ENCODE peak calls at places on chromosome 4, in nine cellular contexts. Z is NB4, S is fibroblast of mammary gland, O is NCI-H226, P is lung microvascular endothelial cell, L is sciatic nerve, V is heart left ventricle, X is SW 1271, R is RPMI7951. U is an unnamed sample.
A peak's percentile ranks its signal among the peaks of the same experiment; 100 is the strongest.

GRCh38 chr4:15868065-15868464 is 70.5 kb downstream of the FGFBP1 start:
- DNase-seq in V (no peak), R (peak; percentile 24), Z (peak; percentile 64), P (no peak), S (peak; percentile 40), O (no peak), L (no peak), X (no peak), U (no peak)

GRCh38 chr4:150986085-150986484 is 29.0 kb downstream of the LRBA start:
- DNase-seq in S (no peak), O (no peak), R (no peak), P (no peak), V (no peak), X (no peak), Z (no peak), L (no peak), U (no peak)

GRCh38 chr4:146029147-146029546 is 90.5 kb upstream of the ZNF827 start:
- DNase-seq in V (no peak), L (no peak), S (peak; percentile 38), X (no peak), Z (no peak), O (peak; percentile 31), R (peak; percentile 19), P (no peak), U (no peak)

GRCh38 chr4:124386163-124386562 is 326.4 kb downstream of the ANKRD50 start:
- DNase-seq in L (no peak), V (no peak), S (no peak), R (no peak), P (peak; percentile 45), Z (no peak), X (no peak), O (no peak), U (peak; percentile 47)

GRCh38 chr4:25670991-25671390 is 15.3 kb downstream of the SLC34A2 start:
- DNase-seq in R (no peak), X (no peak), S (no peak), V (no peak), P (no peak), O (no peak), Z (no peak), L (no peak), U (no peak)

GRCh38 chr4:137694138-137694537 is 161.8 kb upstream of the PCDH18 start:
- DNase-seq in S (peak; percentile 21), X (no peak), V (peak; percentile 26), P (no peak), O (no peak), Z (no peak), R (no peak), L (peak; percentile 67), U (peak; percentile 10)

GRCh38 chr4:148795156-148795864 is 353.1 kb upstream of the NR3C2 start:
- DNase-seq in L (no peak), R (no peak), S (no peak), P (peak; percentile 32), Z (no peak), V (peak; percentile 16), X (peak; percentile 8), O (peak; percentile 99), U (peak; percentile 55)

GRCh38 chr4:75921910-75922309 is 18.9 kb downstream of the NAAA start:
- DNase-seq in Z (no peak), X (no peak), O (no peak), V (no peak), L (no peak), S (no peak), R (no peak), P (no peak), U (no peak)

GRCh38 chr4:90419124-90419711 is 292.0 kb downstream of the CCSER1 start:
- DNase-seq in P (peak; percentile 22), X (peak; percentile 31), S (peak; percentile 37), L (no peak), R (peak; percentile 10), O (peak; percentile 5), V (no peak), Z (peak; percentile 42), U (peak; percentile 80)

GRCh38 chr4:14529653-14530052 is 472.6 kb upstream of the CPEB2 start:
- DNase-seq in P (no peak), X (no peak), Z (peak; percentile 22), R (peak; percentile 24), O (peak; percentile 6), S (peak; percentile 1), V (no peak), L (no peak), U (no peak)

GRCh38 chr4:113921089-113921842 is 58.2 kb downstream of the ARSJ start:
- DNase-seq in P (no peak), R (no peak), L (no peak), Z (no peak), S (peak; percentile 45), X (no peak), O (no peak), V (no peak), U (no peak)

GRCh38 chr4:158758142-158758541 is 10.7 kb upstream of the FNIP2 start:
- DNase-seq in Z (no peak), V (no peak), P (no peak), R (no peak), L (no peak), X (no peak), S (peak; percentile 48), O (peak; percentile 9), U (no peak)

GRCh38 chr4:102735578-102735977 is 25.2 kb downstream of the MANBA start:
- DNase-seq in Z (no peak), P (no peak), L (no peak), X (no peak), S (no peak), R (no peak), O (no peak), V (no peak), U (no peak)

GRCh38 chr4:180674629-180675367 is 1568.4 kb upstream of the TENM3 start:
- DNase-seq in R (no peak), P (no peak), O (no peak), Z (no peak), V (no peak), S (no peak), X (no peak), L (no peak), U (no peak)

GRCh38 chr4:97662133-97662532 is 481.1 kb downstream of the STPG2 start:
- DNase-seq in Z (no peak), V (no peak), X (no peak), L (no peak), O (no peak), S (no peak), R (no peak), P (no peak), U (no peak)

GRCh38 chr4:87497141-87497540 is 32.0 kb downstream of the SPARCL1 start:
- DNase-seq in O (no peak), V (no peak), Z (peak; percentile 36), R (peak; percentile 10), X (no peak), S (peak; percentile 25), L (no peak), P (no peak), U (no peak)

GRCh38 chr4:142043509-142043908 is 407.1 kb downstream of the IL15 start:
- DNase-seq in Z (no peak), L (no peak), P (no peak), R (peak; percentile 15), X (no peak), V (no peak), S (peak; percentile 59), O (no peak), U (no peak)

GRCh38 chr4:16439771-16440170 is 213.5 kb upstream of the TAPT1 start:
- DNase-seq in S (no peak), X (no peak), V (peak; percentile 15), L (no peak), Z (no peak), O (no peak), R (no peak), P (no peak), U (no peak)

GRCh38 chr4:85955614-85956295 is 404.1 kb downstream of the MAPK10 start:
- DNase-seq in X (no peak), R (peak; percentile 81), P (no peak), Z (no peak), O (peak; percentile 70), L (no peak), V (no peak), S (no peak), U (no peak)

GRCh38 chr4:171621646-171622045 is 191.6 kb upstream of the GALNTL6 start:
- DNase-seq in Z (no peak), L (no peak), R (no peak), V (no peak), S (no peak), X (no peak), O (no peak), P (no peak), U (no peak)

GRCh38 chr4:22014222-22014741 is 65.7 kb upstream of the KCNIP4 start:
- DNase-seq in O (no peak), S (peak; percentile 28), V (no peak), P (no peak), R (no peak), L (no peak), Z (peak; percentile 52), X (no peak), U (no peak)

GRCh38 chr4:106502106-106502699 is 133.6 kb upstream of the GIMD1 start:
- DNase-seq in L (peak; percentile 69), S (peak; percentile 12), V (peak; percentile 46), Z (peak; percentile 6), O (peak; percentile 16), P (peak; percentile 66), X (peak; percentile 1), R (peak; percentile 49), U (peak; percentile 66)

GRCh38 chr4:139530833-139531427 is 25.1 kb downstream of the SETD7 start:
- DNase-seq in P (peak; percentile 43), S (peak; percentile 41), V (peak; percentile 30), Z (peak; percentile 65), L (peak; percentile 71), X (no peak), O (no peak), R (peak; percentile 35), U (peak; percentile 50)

GRCh38 chr4:113591982-113592381 is 169.6 kb downstream of the CAMK2D start:
- DNase-seq in L (no peak), P (no peak), O (peak; percentile 47), R (peak; percentile 19), X (no peak), Z (no peak), V (no peak), S (peak; percentile 8), U (no peak)

GRCh38 chr4:39892988-39893692 is 84.6 kb downstream of the PDS5A start:
- DNase-seq in Z (no peak), P (no peak), L (no peak), X (no peak), V (no peak), O (no peak), R (no peak), S (no peak), U (no peak)

GRCh38 chr4:163895369-163896005 is 401.0 kb downstream of the TMA16 start:
- DNase-seq in Z (no peak), L (no peak), R (no peak), V (no peak), S (no peak), O (no peak), X (no peak), P (no peak), U (no peak)

GRCh38 chr4:15792974-15793373 is 14.8 kb downstream of the CD38 start:
- DNase-seq in Z (no peak), S (no peak), L (no peak), V (no peak), O (no peak), R (no peak), X (no peak), P (no peak), U (no peak)

GRCh38 chr4:107027379-107027778 is 8.7 kb downstream of the DKK2 start:
- DNase-seq in X (no peak), R (no peak), Z (no peak), V (no peak), O (no peak), P (no peak), S (no peak), L (no peak), U (no peak)

GRCh38 chr4:30256105-30256828 is 463.9 kb upstream of the PCDH7 start:
- DNase-seq in X (no peak), L (no peak), R (no peak), V (no peak), P (no peak), O (peak; percentile 41), Z (peak; percentile 10), S (no peak), U (no peak)

GRCh38 chr4:7546809-7547367 is 112.2 kb upstream of the PSAPL1 start:
- DNase-seq in V (no peak), P (no peak), R (peak; percentile 78), S (peak; percentile 23), O (peak; percentile 57), X (peak; percentile 15), Z (no peak), L (no peak), U (no peak)

GRCh38 chr4:91909963-91910362 is 393.8 kb upstream of the GRID2 start:
- DNase-seq in L (no peak), S (no peak), O (no peak), X (no peak), Z (no peak), P (no peak), R (no peak), V (no peak), U (peak; percentile 12)

U was measured in endothelial cell of umbilical vein.